ENCODE peak calls at places on chromosome 20, in eight cellular contexts. X is fibroblast of lung, H is body of pancreas, L is HCT116, M is fibroblast of mammary gland, Q is psoas muscle, K is left ventricle myocardium inferior, V is H1. U is an unnamed sample.

GRCh38 chr20:51206032-51206662 is 183.2 kb upstream of the KCNG1 start:
- DNase-seq in K (no peak), X (no peak), H (no peak), Q (no peak), V (no peak), L (peak; percentile 21), M (no peak), U (no peak)

GRCh38 chr20:15610700-15611277 is 962.5 kb downstream of the KIF16B start:
- DNase-seq in Q (no peak), L (no peak), H (no peak), K (no peak), X (no peak), V (no peak), M (no peak), U (no peak)

GRCh38 chr20:41138527-41139226 is 1.3 kb downstream of the PLCG1 start:
- DNase-seq in L (no peak), H (no peak), M (no peak), V (no peak), K (no peak), Q (no peak), X (no peak), U (no peak)

GRCh38 chr20:43938932-43939761 is 24.5 kb downstream of the TOX2 start:
- DNase-seq in M (peak; percentile 100), V (no peak), K (peak; percentile 42), L (no peak), Q (peak; percentile 36), H (peak; percentile 77), X (peak; percentile 100), U (peak; percentile 79)

GRCh38 chr20:25046736-25047666 is 10.9 kb downstream of the ACSS1 start:
- DNase-seq in K (no peak), Q (peak; percentile 6), L (no peak), X (no peak), V (no peak), H (no peak), M (no peak), U (no peak)

GRCh38 chr20:380763-381580 is 412 bp downstream of the TRIB3 start:
- DNase-seq in H (peak; percentile 51), L (peak; percentile 76), V (peak; percentile 86), Q (peak; percentile 62), M (peak; percentile 40), K (peak; percentile 41), X (peak; percentile 75), U (peak; percentile 85)

GRCh38 chr20:19233025-19233794 is 20.8 kb downstream of the SLC24A3 start:
- DNase-seq in K (no peak), L (no peak), H (no peak), X (no peak), Q (no peak), M (no peak), V (no peak), U (no peak)

GRCh38 chr20:35302421-35303335 is 10.5 kb upstream of the FAM83C start:
- DNase-seq in V (no peak), X (peak; percentile 67), H (no peak), M (peak; percentile 79), Q (no peak), K (no peak), L (no peak), U (no peak)

GRCh38 chr20:51447097-51447764 is 95.3 kb downstream of the NFATC2 start:
- DNase-seq in L (peak; percentile 86), K (peak; percentile 30), Q (peak; percentile 81), V (no peak), H (peak; percentile 58), X (peak; percentile 94), M (peak; percentile 99), U (peak; percentile 64)

GRCh38 chr20:63529180-63529860 is 7.9 kb downstream of the PTK6 start:
- DNase-seq in Q (no peak), L (no peak), M (no peak), K (no peak), X (no peak), H (no peak), V (no peak), U (no peak)

GRCh38 chr20:53161073-53161472 is 188.9 kb downstream of the TSHZ2 start:
- DNase-seq in Q (no peak), M (no peak), H (no peak), X (no peak), L (no peak), K (no peak), V (no peak), U (no peak)

GRCh38 chr20:1569417-1569861 is 11.9 kb upstream of the SIRPD start:
- DNase-seq in V (no peak), K (no peak), H (peak; percentile 51), M (peak; percentile 69), Q (no peak), L (peak; percentile 64), X (no peak), U (peak; percentile 48)

GRCh38 chr20:19783966-19784401 is 25.9 kb downstream of the RIN2 start:
- DNase-seq in V (no peak), M (no peak), H (no peak), K (peak; percentile 65), Q (peak; percentile 22), L (no peak), X (peak; percentile 59), U (no peak)

GRCh38 chr20:8094845-8095244 is 37.2 kb upstream of the PLCB1 start:
- DNase-seq in L (no peak), V (no peak), H (peak; percentile 37), Q (no peak), M (peak; percentile 83), X (peak; percentile 76), K (no peak), U (no peak)

GRCh38 chr20:41425180-41425884 is 58.7 kb upstream of the EMILIN3 start:
- DNase-seq in M (no peak), Q (no peak), L (no peak), K (no peak), V (no peak), X (peak; percentile 19), H (no peak), U (no peak)

GRCh38 chr20:528923-529594 is 14.5 kb downstream of the CSNK2A1 start:
- DNase-seq in M (peak; percentile 94), L (peak; percentile 73), V (no peak), X (peak; percentile 90), H (no peak), Q (no peak), K (no peak), U (no peak)

GRCh38 chr20:41133709-41134361 is 3.5 kb upstream of the PLCG1 start:
- DNase-seq in X (no peak), H (no peak), K (no peak), M (peak; percentile 64), L (no peak), Q (no peak), V (no peak), U (no peak)

GRCh38 chr20:41072919-41073318 is 44.3 kb downstream of the TOP1 start:
- DNase-seq in L (no peak), K (no peak), H (no peak), Q (no peak), V (no peak), M (no peak), X (no peak), U (no peak)

GRCh38 chr20:45019764-45020126 is 53.4 kb downstream of the STK4 start:
- DNase-seq in K (no peak), L (no peak), V (no peak), M (no peak), Q (no peak), H (no peak), X (no peak), U (no peak)

GRCh38 chr20:1920252-1920651 is 25.0 kb downstream of the SIRPA start:
- DNase-seq in L (no peak), Q (no peak), H (peak; percentile 74), K (no peak), X (no peak), M (no peak), V (no peak), U (peak; percentile 62)

GRCh38 chr20:57108218-57108617 is 158.2 kb downstream of the BMP7 start:
- DNase-seq in M (no peak), K (no peak), L (no peak), V (no peak), Q (no peak), H (no peak), X (no peak), U (no peak)

DNA sequence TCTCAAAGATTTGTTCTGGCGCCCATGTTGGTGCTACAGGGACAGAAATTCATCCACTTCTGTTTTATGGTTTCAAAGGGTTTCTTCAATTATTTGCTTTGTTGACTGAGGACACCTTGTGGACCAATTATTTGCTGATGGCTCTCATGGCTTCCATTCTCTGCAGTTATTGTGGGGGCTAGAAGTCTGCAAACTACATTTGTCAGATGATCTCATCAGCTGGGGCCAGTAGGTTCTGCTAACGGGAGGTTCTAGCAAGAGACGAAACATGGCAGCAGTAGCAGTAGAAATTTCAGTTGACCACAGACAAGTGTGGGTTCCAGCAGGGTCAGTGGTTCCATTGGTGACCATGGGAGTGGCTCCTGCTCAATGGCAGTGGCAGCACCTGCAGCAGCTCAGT is 72.8 kb upstream of the BLCAP start:
- DNase-seq in Q (no peak), K (no peak), L (no peak), V (no peak), X (no peak), H (no peak), M (no peak), U (no peak)
- TF ChIP-seq CTCF in Q (no peak), K (no peak), L (no peak), V (no peak), X (no peak), H (no peak), M (no peak), U (no peak)

GRCh38 chr20:54456972-54457371 is 18.4 kb upstream of the DOK5 start:
- DNase-seq in L (no peak), K (no peak), H (no peak), X (no peak), Q (no peak), M (no peak), V (no peak), U (no peak)
- TF ChIP-seq CTCF in L (peak; percentile 25), K (peak; percentile 22), H (no peak), X (peak; percentile 5), Q (peak; percentile 27), M (no peak), V (peak; percentile 26), U (no peak)

DNA sequence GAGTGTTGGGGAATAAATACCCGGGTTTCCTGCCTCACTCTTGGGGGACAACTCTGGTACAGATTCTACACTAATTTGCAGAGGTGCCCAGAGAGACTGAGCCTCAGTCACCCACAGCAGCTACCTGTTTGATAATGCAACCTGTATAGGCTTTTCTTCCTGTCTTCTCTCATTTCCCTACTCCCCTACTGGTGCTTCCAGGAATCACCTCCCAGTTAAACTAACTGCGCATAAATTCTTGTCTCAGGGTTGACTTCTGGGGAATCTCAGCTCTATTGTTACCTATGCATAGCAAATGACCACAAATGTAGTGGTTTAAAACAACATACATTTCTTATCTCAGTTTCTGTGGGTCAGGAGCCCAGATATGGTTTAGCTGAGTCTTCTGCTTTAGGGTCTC is 11.3 kb downstream of the OCSTAMP start:
- DNase-seq in X (no peak), M (no peak), L (no peak), H (no peak), V (no peak), K (no peak), Q (no peak), U (no peak)
- TF ChIP-seq CTCF in X (peak; percentile 9), M (peak; percentile 21), L (peak; percentile 52), H (no peak), V (peak; percentile 37), K (no peak), Q (no peak), U (peak; percentile 26)

DNA sequence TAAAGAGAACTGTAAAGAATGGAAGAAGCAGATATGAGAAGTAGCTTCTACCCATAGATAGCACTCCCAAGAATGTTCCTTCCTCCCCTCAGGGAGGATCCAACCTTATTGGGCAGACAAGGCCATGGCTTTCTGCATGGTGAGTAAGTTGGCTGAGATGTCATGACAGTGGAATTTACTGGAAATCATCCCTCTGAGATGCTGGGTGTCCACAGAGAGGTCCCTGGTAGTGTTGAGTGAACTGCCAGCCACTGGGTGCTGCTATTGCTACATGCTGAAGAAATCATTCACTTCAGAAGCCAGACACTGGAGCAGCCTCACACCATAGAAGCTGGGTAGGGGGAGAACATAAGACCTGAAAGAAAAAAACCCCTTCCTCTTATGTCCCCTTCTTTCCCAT is 46.4 kb upstream of the FERMT1 start:
- DNase-seq in V (no peak), L (no peak), Q (no peak), M (peak; percentile 11), X (no peak), H (no peak), K (no peak), U (no peak)
- TF ChIP-seq CTCF in V (no peak), L (no peak), Q (no peak), M (no peak), X (no peak), H (no peak), K (no peak), U (no peak)